ENCODE peak calls at places on chromosome 5, in nine cellular contexts. V, H, F, A, P, J, N, D and R are unnamed samples.

GRCh38 chr5:150517272-150518152 is 9.6 kb downstream of the NDST1 start:
- DNase-seq in F (no peak), A (peak), J (peak), H (no peak), D (peak), V (no peak), P (peak), N (no peak), R (peak)

GRCh38 chr5:40437452-40437861 is 242.3 kb upstream of the PTGER4 start:
- DNase-seq in P (no peak), D (peak), J (peak), V (no peak), H (no peak), N (no peak), A (peak), F (no peak), R (peak)

GRCh38 chr5:139064613-139065012 is 133.6 kb downstream of the SIL1 start:
- DNase-seq in D (no peak), F (no peak), H (no peak), V (no peak), J (no peak), A (no peak), N (no peak), P (no peak), R (no peak)

GRCh38 chr5:1477341-1477740 is 32.1 kb upstream of the SLC6A3 start:
- DNase-seq in J (peak), D (no peak), V (no peak), H (no peak), P (no peak), N (peak), A (no peak), F (no peak), R (no peak)

GRCh38 chr5:140351609-140352334 is 5.4 kb upstream of the HBEGF start:
- DNase-seq in N (peak), H (peak), P (peak), V (no peak), D (peak), A (peak), J (peak), F (peak), R (peak)

GRCh38 chr5:74143151-74143550 is 497.4 kb downstream of the ENC1 start:
- DNase-seq in D (no peak), N (no peak), F (no peak), H (no peak), A (no peak), P (no peak), J (no peak), V (no peak), R (no peak)

GRCh38 chr5:53023969-53024368 is 34.8 kb downstream of the ITGA2 start:
- DNase-seq in P (no peak), J (no peak), D (peak), V (no peak), N (no peak), H (no peak), F (no peak), A (peak), R (peak)

GRCh38 chr5:9342161-9342787 is 203.6 kb downstream of the SEMA5A start:
- DNase-seq in F (no peak), J (no peak), P (no peak), A (no peak), H (no peak), V (no peak), D (no peak), N (no peak), R (no peak)

GRCh38 chr5:54895816-54896341 is 89.5 kb downstream of the ESM1 start:
- DNase-seq in F (no peak), V (no peak), J (no peak), A (peak), N (peak), D (peak), P (peak), H (peak), R (peak)

GRCh38 chr5:116645627-116646026 is 71.0 kb upstream of the SEMA6A start:
- DNase-seq in J (no peak), P (no peak), V (no peak), D (no peak), H (no peak), N (no peak), A (no peak), F (no peak), R (no peak)

GRCh38 chr5:120388016-120388781 is 75.9 kb upstream of the PRR16 start:
- DNase-seq in D (peak), J (no peak), V (no peak), P (no peak), A (peak), H (no peak), N (no peak), F (peak), R (peak)

GRCh38 chr5:133801955-133802751 is 166.3 kb downstream of the C5orf15 start:
- DNase-seq in H (peak), P (peak), V (no peak), A (peak), D (peak), F (no peak), J (no peak), N (no peak), R (peak)

GRCh38 chr5:149227168-149227826 is 44.4 kb upstream of the AFAP1L1 start:
- DNase-seq in P (no peak), H (no peak), D (peak), J (no peak), V (no peak), A (peak), N (no peak), F (no peak), R (peak)

GRCh38 chr5:150085191-150085912 is 1.0 kb downstream of the CSF1R start:
- DNase-seq in P (no peak), D (no peak), N (no peak), V (no peak), H (no peak), A (no peak), J (no peak), F (no peak), R (no peak)

GRCh38 chr5:133456933-133457402 is 155.4 kb downstream of the FSTL4 start:
- DNase-seq in D (no peak), A (peak), V (no peak), J (no peak), H (no peak), F (no peak), N (no peak), P (no peak), R (peak)

GRCh38 chr5:125061726-125062125 is 315.3 kb upstream of the ZNF608 start:
- DNase-seq in F (no peak), N (no peak), D (no peak), J (no peak), A (no peak), P (no peak), V (no peak), H (no peak), R (no peak)

GRCh38 chr5:105885266-105885665 is 1785.5 kb downstream of the EFNA5 start:
- DNase-seq in V (no peak), J (no peak), P (no peak), H (no peak), A (no peak), F (no peak), N (no peak), D (peak), R (no peak)

GRCh38 chr5:176618783-176619182 is 8.8 kb upstream of the GPRIN1 start:
- DNase-seq in V (no peak), J (no peak), D (no peak), H (no peak), P (peak), A (no peak), F (no peak), N (no peak), R (no peak)

GRCh38 chr5:176621661-176622079 is 8.7 kb downstream of the SNCB start:
- DNase-seq in D (peak), J (no peak), P (peak), N (no peak), V (no peak), A (no peak), H (no peak), F (no peak), R (no peak)

GRCh38 chr5:176620333-176620981 is 9.9 kb downstream of the SNCB start:
- DNase-seq in H (no peak), A (peak), D (no peak), P (no peak), F (no peak), V (no peak), J (no peak), N (peak), R (peak)

GRCh38 chr5:176619569-176620332 is 9.8 kb upstream of the GPRIN1 start:
- DNase-seq in D (no peak), F (no peak), A (no peak), H (no peak), J (no peak), V (no peak), P (peak), N (peak), R (no peak)

DNA sequence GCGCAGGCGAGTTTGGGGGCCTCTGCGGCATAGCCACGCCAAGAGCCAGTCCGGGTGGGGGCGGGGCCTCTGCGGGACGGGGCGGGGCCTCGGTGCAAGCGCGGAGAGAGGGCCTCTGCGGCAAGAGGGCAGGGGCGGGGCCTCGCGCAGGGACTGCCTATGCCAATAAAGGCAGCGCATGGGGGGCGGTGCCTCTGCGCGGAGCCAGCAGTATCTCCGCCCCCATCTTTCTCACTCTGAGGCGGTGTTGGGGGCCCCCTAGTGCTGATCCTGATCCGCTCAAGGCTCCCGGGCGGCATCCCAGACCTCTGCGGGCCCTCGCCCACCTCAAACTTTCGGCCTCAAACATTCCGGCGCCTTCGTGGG is 9.2 kb upstream of the GPRIN1 start:
- DNase-seq in D (peak), H (peak), P (peak), V (no peak), N (peak), A (peak), J (peak), F (no peak), R (peak)
- TF ChIP-seq CTCF in D (no peak), H (peak), P (peak), V (no peak), N (no peak), A (peak), J (no peak), F (no peak), R (peak)

GRCh38 chr5:57408714-57409113 is 73.9 kb downstream of the ACTBL2 start:
- DNase-seq in V (no peak), H (no peak), D (peak), N (no peak), J (no peak), P (no peak), F (no peak), A (peak), R (peak)

GRCh38 chr5:57408285-57408684 is 74.3 kb downstream of the ACTBL2 start:
- DNase-seq in J (no peak), F (no peak), P (no peak), D (no peak), A (no peak), V (no peak), N (no peak), H (no peak), R (no peak)

GRCh38 chr5:57412010-57412409 is 70.6 kb downstream of the ACTBL2 start:
- DNase-seq in N (no peak), V (no peak), D (peak), A (peak), P (peak), J (no peak), F (no peak), H (no peak), R (peak)

GRCh38 chr5:57412680-57413079 is 69.9 kb downstream of the ACTBL2 start:
- DNase-seq in D (no peak), A (no peak), H (no peak), P (no peak), J (no peak), F (no peak), N (no peak), V (no peak), R (no peak)

DNA sequence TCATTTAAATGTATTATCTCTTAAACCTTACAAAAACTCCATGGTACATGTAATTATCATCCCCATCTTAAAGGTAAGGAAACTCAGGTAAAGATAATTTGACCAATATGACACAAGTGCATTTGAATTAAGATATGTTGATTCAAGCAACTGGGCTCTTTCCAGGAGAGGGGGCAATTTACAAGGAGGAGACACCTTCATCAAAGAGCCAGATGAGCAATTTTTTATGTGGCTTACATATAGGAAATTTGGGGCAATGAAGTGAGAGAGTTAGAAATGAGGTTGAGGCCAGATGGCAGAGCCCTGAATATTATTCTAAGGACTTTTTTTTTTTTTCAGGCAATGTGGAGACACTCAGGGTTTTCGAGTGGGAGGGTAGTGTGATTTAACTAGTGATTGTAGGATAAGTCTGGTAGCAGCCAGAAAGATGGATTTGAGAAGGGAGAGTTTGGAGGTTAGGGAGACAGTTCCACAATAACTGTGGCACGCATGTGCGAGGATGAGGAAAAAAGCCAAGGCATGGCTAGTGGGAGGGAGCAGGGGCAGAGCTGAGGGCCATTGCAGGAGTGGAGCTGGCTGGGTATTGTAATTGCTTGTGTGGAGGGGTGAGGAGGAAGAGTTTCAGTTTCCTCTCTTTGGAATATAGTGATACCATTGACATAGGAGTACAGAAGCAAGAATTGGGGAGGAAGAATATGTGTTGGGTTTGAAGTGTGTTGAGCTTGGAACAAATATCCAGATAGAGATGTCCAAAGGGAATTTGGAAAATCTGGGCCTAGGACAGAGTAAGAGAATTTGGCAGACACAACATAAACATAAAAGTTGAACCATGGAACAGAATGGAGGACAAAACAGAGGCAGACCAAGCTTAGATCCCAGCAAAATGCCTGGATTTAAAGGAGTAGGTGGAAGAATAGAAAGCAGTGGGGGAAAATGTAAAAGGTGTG is 72.0 kb downstream of the ACTBL2 start:
- DNase-seq in F (no peak), D (no peak), H (no peak), P (no peak), N (no peak), V (no peak), J (no peak), A (no peak), R (no peak)
- TF ChIP-seq CTCF in F (peak), D (no peak), H (no peak), P (no peak), N (no peak), V (no peak), J (no peak), A (no peak), R (no peak)

GRCh38 chr5:35367534-35367933 is 137.2 kb upstream of the PRLR start:
- DNase-seq in D (no peak), N (no peak), J (no peak), P (no peak), A (no peak), H (no peak), F (no peak), V (no peak), R (no peak)
- TF ChIP-seq CTCF in D (no peak), N (no peak), J (no peak), P (no peak), A (no peak), H (no peak), F (no peak), V (no peak), R (no peak)

GRCh38 chr5:79111960-79112702 is 522 bp downstream of the BHMT start:
- DNase-seq in J (no peak), D (no peak), N (peak), H (peak), F (no peak), V (no peak), P (no peak), A (no peak), R (no peak)
- TF ChIP-seq CTCF in J (no peak), D (no peak), N (no peak), H (no peak), F (no peak), V (no peak), P (no peak), A (no peak), R (no peak)

GRCh38 chr5:57432876-57433275 is 49.7 kb downstream of the ACTBL2 start:
- DNase-seq in V (no peak), P (no peak), J (no peak), D (no peak), N (no peak), A (no peak), H (no peak), F (no peak), R (no peak)
- TF ChIP-seq CTCF in V (no peak), P (peak), J (no peak), D (no peak), N (no peak), A (peak), H (no peak), F (no peak), R (no peak)

GRCh38 chr5:82107277-82107676 is 135.5 kb downstream of the ATG10 start:
- DNase-seq in V (no peak), H (no peak), P (no peak), D (peak), N (no peak), J (no peak), F (no peak), A (peak), R (peak)
- TF ChIP-seq CTCF in V (no peak), H (peak), P (peak), D (peak), N (no peak), J (peak), F (peak), A (peak), R (peak)